ENCODE peak calls at places on chromosomes 7 and 10, in eight cellular contexts. One of them, this sample, is unnamed.

GRCh38 chr10:44369296-44369695 is 15.6 kb downstream of the CXCL12 start:
- DNase-seq in fibroblast of pulmonary artery: peak
- DNase-seq in thoracic aorta: no peak
- DNase-seq in DND-41: no peak
- DNase-seq in BE2C: no peak
- DNase-seq in IMR-90: peak
- DNase-seq in brain microvascular endothelial cell: no peak
- DNase-seq in heart left ventricle: no peak
- DNase-seq in this sample: peak

GRCh38 chr7:106140406-106141173 is 28.5 kb upstream of the SYPL1 start:
- DNase-seq in BE2C: no peak
- DNase-seq in thoracic aorta: no peak
- DNase-seq in heart left ventricle: no peak
- DNase-seq in fibroblast of pulmonary artery: no peak
- DNase-seq in DND-41: no peak
- DNase-seq in IMR-90: no peak
- DNase-seq in brain microvascular endothelial cell: no peak
- DNase-seq in this sample: no peak

GRCh38 chr7:30975257-30975899 is 11.6 kb downstream of the GHRHR start:
- DNase-seq in fibroblast of pulmonary artery: no peak
- DNase-seq in heart left ventricle: no peak
- DNase-seq in DND-41: no peak
- DNase-seq in brain microvascular endothelial cell: no peak
- DNase-seq in BE2C: no peak
- DNase-seq in thoracic aorta: no peak
- DNase-seq in IMR-90: no peak
- DNase-seq in this sample: no peak

GRCh38 chr10:93393231-93393630 is 88.9 kb downstream of the MYOF start:
- DNase-seq in fibroblast of pulmonary artery: no peak
- DNase-seq in heart left ventricle: no peak
- DNase-seq in IMR-90: no peak
- DNase-seq in thoracic aorta: no peak
- DNase-seq in DND-41: no peak
- DNase-seq in BE2C: no peak
- DNase-seq in brain microvascular endothelial cell: no peak
- DNase-seq in this sample: no peak

GRCh38 chr7:148028165-148028564 is 562.4 kb upstream of the C7orf33 start:
- DNase-seq in thoracic aorta: no peak
- DNase-seq in DND-41: no peak
- DNase-seq in IMR-90: no peak
- DNase-seq in BE2C: no peak
- DNase-seq in brain microvascular endothelial cell: no peak
- DNase-seq in heart left ventricle: no peak
- DNase-seq in fibroblast of pulmonary artery: no peak
- DNase-seq in this sample: no peak

GRCh38 chr7:154953006-154953684 is 49.8 kb downstream of the PAXIP1 start:
- DNase-seq in DND-41: peak
- DNase-seq in BE2C: peak
- DNase-seq in brain microvascular endothelial cell: peak
- DNase-seq in thoracic aorta: no peak
- DNase-seq in heart left ventricle: peak
- DNase-seq in fibroblast of pulmonary artery: peak
- DNase-seq in IMR-90: peak
- DNase-seq in this sample: peak

GRCh38 chr10:80444124-80444523 is 10.0 kb upstream of the TSPAN14 start:
- DNase-seq in heart left ventricle: no peak
- DNase-seq in brain microvascular endothelial cell: no peak
- DNase-seq in fibroblast of pulmonary artery: no peak
- DNase-seq in IMR-90: no peak
- DNase-seq in BE2C: no peak
- DNase-seq in thoracic aorta: no peak
- DNase-seq in DND-41: no peak
- DNase-seq in this sample: no peak

GRCh38 chr7:54788664-54789063 is 29.7 kb upstream of the SEC61G start:
- DNase-seq in BE2C: peak
- DNase-seq in DND-41: no peak
- DNase-seq in thoracic aorta: no peak
- DNase-seq in fibroblast of pulmonary artery: peak
- DNase-seq in brain microvascular endothelial cell: peak
- DNase-seq in heart left ventricle: no peak
- DNase-seq in IMR-90: peak
- DNase-seq in this sample: peak

GRCh38 chr7:29989257-29989995 is at the start of gene SCRN1:
- DNase-seq in thoracic aorta: no peak
- DNase-seq in DND-41: no peak
- DNase-seq in heart left ventricle: peak
- DNase-seq in IMR-90: peak
- DNase-seq in BE2C: peak
- DNase-seq in fibroblast of pulmonary artery: peak
- DNase-seq in brain microvascular endothelial cell: no peak
- DNase-seq in this sample: no peak

GRCh38 chr7:56007167-56007652 is 42.8 kb downstream of the NIPSNAP2 start:
- DNase-seq in fibroblast of pulmonary artery: no peak
- DNase-seq in BE2C: no peak
- DNase-seq in brain microvascular endothelial cell: no peak
- DNase-seq in DND-41: no peak
- DNase-seq in thoracic aorta: no peak
- DNase-seq in IMR-90: no peak
- DNase-seq in heart left ventricle: no peak
- DNase-seq in this sample: no peak

GRCh38 chr7:77684030-77684429 is 12.2 kb upstream of the RSBN1L start:
- DNase-seq in brain microvascular endothelial cell: peak
- DNase-seq in heart left ventricle: peak
- DNase-seq in DND-41: no peak
- DNase-seq in thoracic aorta: peak
- DNase-seq in fibroblast of pulmonary artery: peak
- DNase-seq in BE2C: peak
- DNase-seq in IMR-90: peak
- DNase-seq in this sample: peak

GRCh38 chr7:156747718-156748117 is 107.1 kb downstream of the RNF32 start:
- DNase-seq in IMR-90: no peak
- DNase-seq in DND-41: no peak
- DNase-seq in fibroblast of pulmonary artery: no peak
- DNase-seq in brain microvascular endothelial cell: no peak
- DNase-seq in thoracic aorta: no peak
- DNase-seq in BE2C: no peak
- DNase-seq in heart left ventricle: no peak
- DNase-seq in this sample: no peak
- TF ChIP-seq CTCF in IMR-90: no peak
- TF ChIP-seq CTCF in DND-41: no peak
- TF ChIP-seq CTCF in fibroblast of pulmonary artery: no peak
- TF ChIP-seq CTCF in brain microvascular endothelial cell: no peak
- TF ChIP-seq CTCF in thoracic aorta: no peak
- TF ChIP-seq CTCF in BE2C: no peak
- TF ChIP-seq CTCF in heart left ventricle: no peak
- TF ChIP-seq CTCF in this sample: no peak

GRCh38 chr7:74252893-74253292 is 1.3 kb downstream of the RFC2 start:
- DNase-seq in fibroblast of pulmonary artery: no peak
- DNase-seq in thoracic aorta: no peak
- DNase-seq in brain microvascular endothelial cell: no peak
- DNase-seq in BE2C: no peak
- DNase-seq in IMR-90: no peak
- DNase-seq in heart left ventricle: no peak
- DNase-seq in DND-41: no peak
- DNase-seq in this sample: no peak
- H3K4me3 ChIP-seq in fibroblast of pulmonary artery: no peak
- H3K4me3 ChIP-seq in thoracic aorta: no peak
- H3K4me3 ChIP-seq in brain microvascular endothelial cell: no peak
- H3K4me3 ChIP-seq in BE2C: peak
- H3K4me3 ChIP-seq in IMR-90: no peak
- H3K4me3 ChIP-seq in heart left ventricle: no peak
- H3K4me3 ChIP-seq in DND-41: peak
- H3K4me3 ChIP-seq in this sample: no peak

GRCh38 chr10:100350914-100351485 is 4.0 kb downstream of the SCD start:
- DNase-seq in IMR-90: no peak
- DNase-seq in fibroblast of pulmonary artery: no peak
- DNase-seq in heart left ventricle: no peak
- DNase-seq in BE2C: no peak
- DNase-seq in thoracic aorta: no peak
- DNase-seq in DND-41: no peak
- DNase-seq in brain microvascular endothelial cell: no peak
- DNase-seq in this sample: no peak
- TF ChIP-seq CTCF in IMR-90: no peak
- TF ChIP-seq CTCF in fibroblast of pulmonary artery: no peak
- TF ChIP-seq CTCF in heart left ventricle: no peak
- TF ChIP-seq CTCF in BE2C: no peak
- TF ChIP-seq CTCF in thoracic aorta: no peak
- TF ChIP-seq CTCF in DND-41: no peak
- TF ChIP-seq CTCF in brain microvascular endothelial cell: no peak
- TF ChIP-seq CTCF in this sample: no peak

GRCh38 chr10:22137542-22137941 is 80.3 kb downstream of the EBLN1 start:
- DNase-seq in DND-41: no peak
- DNase-seq in BE2C: no peak
- DNase-seq in brain microvascular endothelial cell: no peak
- DNase-seq in fibroblast of pulmonary artery: no peak
- DNase-seq in heart left ventricle: no peak
- DNase-seq in IMR-90: no peak
- DNase-seq in thoracic aorta: no peak
- DNase-seq in this sample: no peak
- H3K4me3 ChIP-seq in DND-41: no peak
- H3K4me3 ChIP-seq in BE2C: no peak
- H3K4me3 ChIP-seq in brain microvascular endothelial cell: no peak
- H3K4me3 ChIP-seq in fibroblast of pulmonary artery: no peak
- H3K4me3 ChIP-seq in heart left ventricle: no peak
- H3K4me3 ChIP-seq in IMR-90: no peak
- H3K4me3 ChIP-seq in thoracic aorta: no peak
- H3K4me3 ChIP-seq in this sample: no peak

GRCh38 chr10:70537398-70538194 is 59.0 kb downstream of the PALD1 start:
- DNase-seq in DND-41: peak
- DNase-seq in thoracic aorta: no peak
- DNase-seq in IMR-90: no peak
- DNase-seq in BE2C: peak
- DNase-seq in fibroblast of pulmonary artery: no peak
- DNase-seq in brain microvascular endothelial cell: no peak
- DNase-seq in heart left ventricle: no peak
- DNase-seq in this sample: no peak
- TF ChIP-seq CTCF in DND-41: peak
- TF ChIP-seq CTCF in thoracic aorta: no peak
- TF ChIP-seq CTCF in IMR-90: peak
- TF ChIP-seq CTCF in BE2C: peak
- TF ChIP-seq CTCF in fibroblast of pulmonary artery: peak
- TF ChIP-seq CTCF in brain microvascular endothelial cell: peak
- TF ChIP-seq CTCF in heart left ventricle: peak
- TF ChIP-seq CTCF in this sample: peak

DNA sequence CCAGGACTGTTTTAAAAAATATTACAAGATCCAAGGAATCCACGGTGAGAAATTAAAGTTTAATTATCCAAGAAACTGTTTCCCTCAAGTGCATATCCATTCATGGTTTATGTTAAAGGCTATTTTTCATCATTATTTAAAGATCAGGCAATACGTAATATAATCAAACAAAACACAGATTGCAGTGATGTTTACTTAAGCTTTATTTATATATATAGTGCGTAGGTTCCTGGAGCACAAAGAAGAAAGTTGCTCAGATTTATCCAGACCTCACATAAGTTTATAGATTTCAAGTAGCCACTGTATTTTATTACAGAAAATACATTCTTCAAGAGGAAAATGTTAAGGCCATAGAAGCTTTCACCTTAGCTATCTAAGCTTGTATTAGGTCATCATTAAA is 210.0 kb upstream of the KLF14 start:
- DNase-seq in heart left ventricle: no peak
- DNase-seq in BE2C: no peak
- DNase-seq in DND-41: no peak
- DNase-seq in IMR-90: peak
- DNase-seq in brain microvascular endothelial cell: no peak
- DNase-seq in fibroblast of pulmonary artery: no peak
- DNase-seq in thoracic aorta: no peak
- DNase-seq in this sample: no peak
- H3K4me3 ChIP-seq in heart left ventricle: peak
- H3K4me3 ChIP-seq in BE2C: no peak
- H3K4me3 ChIP-seq in DND-41: no peak
- H3K4me3 ChIP-seq in IMR-90: no peak
- H3K4me3 ChIP-seq in brain microvascular endothelial cell: no peak
- H3K4me3 ChIP-seq in fibroblast of pulmonary artery: no peak
- H3K4me3 ChIP-seq in thoracic aorta: peak
- H3K4me3 ChIP-seq in this sample: no peak

This sample was measured in fibroblast of mammary gland.